ENCODE peak calls at places on chromosomes 2 and 18, in seven cellular contexts. K, I, H, J, E, C and A are unnamed samples. For H3K4me1, the result is how much of the 10 kb centered on the place peaks cover.

GRCh38 chr18:46352520-46353250 is 248.5 kb downstream of the HAUS1 start:
- DNase-seq in K (no peak), I (no peak), H (no peak), J (no peak), E (no peak), C (no peak), A (no peak)

GRCh38 chr2:219438453-219438852 is 3.8 kb downstream of the SPEG start:
- DNase-seq in K (no peak), I (no peak), H (no peak), J (no peak), E (no peak), C (no peak), A (no peak)

GRCh38 chr2:178420463-178420990 is 30.4 kb downstream of the PRKRA start:
- DNase-seq in K (peak), I (no peak), H (no peak), J (no peak), E (no peak), C (no peak), A (no peak)

GRCh38 chr2:241870611-241871537 is 1.3 kb downstream of the RTP5 start:
- DNase-seq in K (no peak), I (no peak), H (no peak), J (peak), E (no peak), C (no peak), A (no peak)

GRCh38 chr2:239979243-239980023 is 45.7 kb downstream of the NDUFA10 start:
- DNase-seq in K (peak), I (no peak), H (no peak), J (no peak), E (no peak), C (no peak), A (no peak)

GRCh38 chr2:36886664-36887063 is 79.7 kb downstream of the STRN start:
- DNase-seq in K (peak), I (no peak), H (no peak), J (no peak), E (no peak), C (no peak), A (no peak)

GRCh38 chr2:46812381-46813024 is 103.1 kb downstream of the MCFD2 start:
- DNase-seq in K (no peak), I (no peak), H (peak), J (no peak), E (no peak), C (no peak), A (no peak)

GRCh38 chr2:197708331-197708730 is 3.2 kb downstream of the MARS2 start:
- DNase-seq in K (peak), I (no peak), H (no peak), J (no peak), E (no peak), C (no peak), A (no peak)

GRCh38 chr2:25035537-25036220 is 6.2 kb upstream of the EFR3B start:
- DNase-seq in K (no peak), I (no peak), H (peak), J (no peak), E (no peak), C (no peak), A (no peak)

GRCh38 chr2:238299803-238300202 is 11.4 kb upstream of the PER2 start:
- DNase-seq in K (no peak), I (no peak), H (no peak), J (no peak), E (no peak), C (no peak), A (no peak)

GRCh38 chr2:118672571-118673158 is 174.8 kb downstream of the EN1 start:
- DNase-seq in K (no peak), I (no peak), H (no peak), J (no peak), E (no peak), C (no peak), A (no peak)

GRCh38 chr2:16664052-16664731 is 1.4 kb downstream of the CYRIA start:
- DNase-seq in K (peak), I (no peak), H (peak), J (peak), E (peak), C (no peak), A (no peak)

GRCh38 chr2:161250864-161251436 is 57.3 kb upstream of the PSMD14 start:
- DNase-seq in K (peak), I (peak), H (no peak), J (no peak), E (no peak), C (peak), A (peak)

GRCh38 chr2:25976884-25977741 is 5.2 kb downstream of the KIF3C start:
- DNase-seq in K (peak), I (peak), H (no peak), J (no peak), E (no peak), C (no peak), A (no peak)

GRCh38 chr2:1640301-1641135 is 103.8 kb downstream of the PXDN start:
- DNase-seq in K (no peak), I (no peak), H (no peak), J (no peak), E (no peak), C (no peak), A (no peak)

GRCh38 chr2:26692814-26693286 is 328 bp downstream of the KCNK3 start:
- DNase-seq in K (peak), I (no peak), H (no peak), J (peak), E (no peak), C (peak), A (peak)

GRCh38 chr2:33069894-33070651 is 123.3 kb downstream of the LTBP1 start:
- DNase-seq in K (peak), I (peak), H (no peak), J (peak), E (no peak), C (no peak), A (no peak)

GRCh38 chr2:229660951-229661350 is 53.4 kb downstream of the DNER start:
- DNase-seq in K (no peak), I (no peak), H (no peak), J (no peak), E (no peak), C (no peak), A (no peak)

GRCh38 chr2:226760412-226761194 is 39.0 kb downstream of the IRS1 start:
- DNase-seq in K (peak), I (peak), H (no peak), J (no peak), E (no peak), C (no peak), A (no peak)

GRCh38 chr2:854460-854859 is 96.2 kb upstream of the SNTG2 start:
- DNase-seq in K (no peak), I (peak), H (no peak), J (no peak), E (no peak), C (peak), A (peak)

GRCh38 chr2:111673526-111673925 is 210.5 kb downstream of the ANAPC1 start:
- DNase-seq in K (no peak), I (no peak), H (no peak), J (no peak), E (no peak), C (no peak), A (no peak)

GRCh38 chr2:79085382-79085781 is 2.4 kb downstream of the REG1B start:
- DNase-seq in K (no peak), I (no peak), H (no peak), J (no peak), E (no peak), C (no peak), A (no peak)

GRCh38 chr2:207879536-207879935 is 109.8 kb upstream of the FZD5 start:
- DNase-seq in K (peak), I (no peak), H (no peak), J (no peak), E (no peak), C (no peak), A (no peak)

GRCh38 chr2:25491003-25491696 is 149.4 kb upstream of the DNMT3A start:
- DNase-seq in K (peak), I (peak), H (no peak), J (no peak), E (no peak), C (no peak), A (no peak)

GRCh38 chr2:37633838-37634237 is 37.6 kb downstream of the CDC42EP3 start:
- DNase-seq in K (no peak), I (no peak), H (no peak), J (no peak), E (no peak), C (no peak), A (no peak)

GRCh38 chr2:112048887-112049286 is 6.2 kb upstream of the TMEM87B start:
- DNase-seq in K (peak), I (peak), H (no peak), J (no peak), E (no peak), C (no peak), A (peak)

GRCh38 chr18:9760641-9761040 is 52.5 kb downstream of the RAB31 start:
- DNase-seq in K (no peak), I (no peak), H (no peak), J (no peak), E (no peak), C (no peak), A (no peak)

GRCh38 chr2:27078267-27079194 is at the start of gene EMILIN1:
- DNase-seq in K (peak), I (no peak), H (peak), J (peak), E (no peak), C (no peak), A (no peak)

GRCh38 chr2:182266909-182267308 is 159.9 kb downstream of the PDE1A start:
- DNase-seq in K (peak), I (no peak), H (no peak), J (no peak), E (no peak), C (no peak), A (no peak)
- H3K4me3 ChIP-seq in K (no peak), I (no peak), H (no peak), J (no peak), E (no peak), C (no peak), A (no peak)

GRCh38 chr18:76401496-76401895 is 93.5 kb downstream of the ZNF516 start:
- DNase-seq in K (no peak), I (no peak), H (no peak), J (no peak), E (no peak), C (no peak), A (no peak)

GRCh38 chr18:76404345-76404831 is 90.7 kb downstream of the ZNF516 start:
- DNase-seq in K (no peak), I (no peak), H (no peak), J (no peak), E (no peak), C (no peak), A (no peak)

GRCh38 chr18:76405280-76405679 is 89.8 kb downstream of the ZNF516 start:
- DNase-seq in K (no peak), I (no peak), H (no peak), J (no peak), E (no peak), C (no peak), A (no peak)

GRCh38 chr18:76399613-76400391 is 95.2 kb downstream of the ZNF516 start:
- DNase-seq in K (no peak), I (no peak), H (no peak), J (no peak), E (no peak), C (no peak), A (no peak)

DNA sequence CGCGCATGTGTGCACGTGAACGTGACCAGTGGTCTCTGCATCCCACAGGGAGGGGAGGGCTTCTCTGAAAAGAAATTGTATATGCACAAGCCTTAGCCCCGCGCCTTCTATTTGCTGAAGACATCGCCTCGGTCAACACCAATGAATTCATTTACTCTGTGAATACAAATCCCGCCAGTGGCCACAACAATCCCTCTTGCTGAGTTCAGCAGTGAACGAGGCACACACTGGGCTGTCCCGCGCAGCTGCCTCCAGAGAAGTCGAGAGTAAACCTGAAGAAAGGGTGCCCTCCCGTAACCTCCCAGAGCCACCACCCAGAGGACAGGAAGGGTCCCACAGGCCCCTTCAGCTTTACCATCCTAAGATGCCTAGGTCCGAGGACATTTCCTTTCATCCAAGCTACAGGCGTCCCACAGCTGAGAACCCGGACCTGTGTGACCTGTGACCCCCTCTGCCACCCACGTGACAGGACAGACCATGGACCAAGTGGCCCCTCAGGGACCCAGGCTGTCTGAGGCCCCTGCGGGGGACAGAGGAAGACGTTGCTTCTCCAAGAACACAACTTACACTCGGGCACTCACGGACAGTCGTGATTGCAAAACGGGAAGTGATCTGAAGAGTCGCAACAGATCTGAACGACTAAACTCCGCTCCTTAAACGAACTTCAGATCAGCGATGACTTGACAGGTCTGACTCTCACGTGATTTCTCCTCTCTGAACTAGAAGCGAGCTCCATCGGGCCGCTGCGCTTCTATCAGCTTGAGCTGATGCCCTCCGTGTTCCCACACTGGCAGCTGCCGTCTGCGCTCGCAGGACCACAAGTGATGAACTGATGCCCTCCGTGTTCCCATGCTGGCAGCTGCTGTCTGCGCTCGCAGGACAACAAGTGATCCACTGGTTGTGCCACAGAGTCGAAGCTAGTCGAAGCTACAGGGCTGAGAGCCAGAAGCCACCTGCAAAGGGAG is 92.7 kb downstream of the ZNF516 start:
- DNase-seq in K (no peak), I (no peak), H (no peak), J (no peak), E (no peak), C (no peak), A (no peak)
- H3K4me1 ChIP-seq in K (under half), I (under half), H (under half), J (under half), E (under half), C (under half), A (under half)

GRCh38 chr2:176103634-176104337 is 3.3 kb upstream of the HOXD11 start:
- DNase-seq in K (no peak), I (no peak), H (no peak), J (no peak), E (no peak), C (no peak), A (no peak)
- H3K4me3 ChIP-seq in K (no peak), I (peak), H (no peak), J (no peak), E (no peak), C (peak), A (no peak)

GRCh38 chr2:145597011-145597410 is 1077.1 kb upstream of the ZEB2 start:
- DNase-seq in K (no peak), I (no peak), H (no peak), J (no peak), E (no peak), C (no peak), A (no peak)
- H3K4me1 ChIP-seq in K (under half), I (under half), H (under half), J (under half), E (under half), C (under half), A (under half)

GRCh38 chr2:156937430-156937829 is 320.1 kb upstream of the GALNT5 start:
- DNase-seq in K (no peak), I (no peak), H (no peak), J (no peak), E (no peak), C (no peak), A (no peak)

GRCh38 chr2:156930423-156930822 is 327.1 kb upstream of the GALNT5 start:
- DNase-seq in K (no peak), I (no peak), H (no peak), J (no peak), E (no peak), C (no peak), A (no peak)

GRCh38 chr2:156933580-156934225 is 323.8 kb upstream of the GALNT5 start:
- DNase-seq in K (no peak), I (no peak), H (no peak), J (no peak), E (no peak), C (no peak), A (no peak)

DNA sequence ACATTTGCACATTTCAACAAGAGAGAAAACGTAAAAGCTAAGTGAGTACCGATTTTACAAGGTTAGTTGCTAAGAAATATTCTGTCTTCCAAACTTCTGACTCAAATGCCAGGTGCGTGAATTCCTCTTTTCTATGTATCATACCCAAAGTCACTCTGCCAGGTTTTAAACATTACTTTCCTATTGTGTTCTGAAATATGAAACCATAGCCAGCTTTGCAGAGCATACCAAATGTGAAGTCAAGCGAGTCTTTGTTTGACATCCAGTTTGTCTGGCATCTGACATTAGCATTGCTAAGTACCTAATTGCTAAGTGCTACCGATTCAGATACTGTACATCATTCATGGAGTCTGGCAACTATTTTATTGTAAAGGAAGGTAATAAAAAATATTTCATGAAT is 321.9 kb upstream of the GALNT5 start:
- DNase-seq in K (no peak), I (no peak), H (no peak), J (no peak), E (no peak), C (no peak), A (peak)
- H3K4me3 ChIP-seq in K (no peak), I (no peak), H (no peak), J (no peak), E (no peak), C (no peak), A (no peak)

DNA sequence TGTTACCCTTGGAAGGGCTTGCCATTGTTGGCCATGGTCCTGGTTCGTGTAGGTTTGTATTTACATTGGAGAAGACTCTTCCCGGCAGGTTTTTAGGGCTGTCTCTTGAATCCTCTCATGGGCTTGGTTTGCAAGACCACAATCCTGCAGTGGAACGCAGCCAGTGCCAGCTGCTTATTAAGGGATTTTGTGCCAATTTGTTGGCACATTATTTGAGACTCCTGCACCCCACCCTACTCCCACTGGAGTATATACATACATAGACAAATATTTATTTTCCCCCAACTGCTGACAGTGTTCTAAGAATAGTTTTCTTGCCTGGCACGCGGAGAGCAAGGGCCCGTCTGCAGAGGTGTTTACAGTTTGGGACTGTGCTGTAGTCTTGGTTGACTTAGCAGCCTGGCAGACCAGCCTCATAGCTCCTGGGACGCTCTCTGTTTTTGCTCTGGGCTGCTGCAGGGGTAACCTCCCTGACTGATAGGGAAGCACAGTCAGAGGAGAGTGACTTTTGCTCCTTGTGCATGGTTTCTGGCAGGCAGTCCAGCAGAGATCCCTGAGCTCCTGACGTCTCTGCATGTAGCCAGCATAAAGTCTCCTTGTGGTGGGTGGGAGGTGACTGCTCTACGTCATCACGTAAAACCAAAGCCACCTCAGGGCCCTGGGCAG is 1.9 kb downstream of the LDLRAD4 start:
- DNase-seq in K (no peak), I (no peak), H (no peak), J (no peak), E (no peak), C (no peak), A (no peak)
- H3K4me1 ChIP-seq in K (under half), I (under half), H (under half), J (half or more), E (under half), C (under half), A (under half)

DNA sequence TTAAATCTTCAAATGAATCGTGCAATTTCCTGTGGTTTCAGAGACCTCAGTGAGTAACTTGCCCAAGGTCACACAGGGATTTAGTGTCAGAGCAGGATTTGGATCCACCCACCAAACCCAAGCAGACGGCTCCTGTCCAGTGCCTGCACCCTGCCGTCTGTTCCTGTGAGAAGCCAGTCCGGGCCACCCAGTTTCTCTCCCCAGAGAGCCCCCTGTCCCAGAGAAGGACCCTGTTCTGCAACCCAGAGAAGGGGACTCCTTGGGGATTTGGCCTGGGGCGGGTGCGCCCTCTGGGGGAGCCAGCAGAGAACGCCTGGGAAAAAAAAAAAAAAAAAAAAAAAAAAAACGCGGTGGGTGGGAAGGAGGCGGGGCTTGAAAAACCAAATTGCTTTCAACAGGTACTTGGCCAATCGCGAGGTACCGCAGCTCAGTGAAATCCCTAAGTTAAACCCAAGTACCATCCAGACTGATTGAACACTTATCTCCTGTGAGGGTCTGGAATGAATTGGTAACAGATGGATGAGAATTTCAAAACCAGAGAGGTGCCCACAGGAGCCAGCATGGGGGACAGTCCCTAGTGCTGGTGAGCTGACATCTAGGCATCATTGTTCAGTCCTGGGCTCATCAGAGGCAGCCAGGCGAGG is 30.9 kb upstream of the REEP1 start:
- DNase-seq in K (peak), I (peak), H (no peak), J (peak), E (peak), C (peak), A (peak)
- H3K4me3 ChIP-seq in K (no peak), I (no peak), H (no peak), J (no peak), E (no peak), C (no peak), A (no peak)